ENCODE peak calls at places on chromosome 5, in seven cellular contexts. B is GM12891, D is A549, I is amniotic epithelial cell, G is HuH-7, M is trophoblast cell, Y is HCT116. W is an unnamed sample.

GRCh38 chr5:6215891-6216290 is 162.5 kb downstream of the MED10 start:
- DNase-seq in B (no peak), D (no peak), I (no peak), G (no peak), M (no peak), Y (no peak), W (no peak)

GRCh38 chr5:43631182-43631910 is 28.4 kb downstream of the NNT start:
- DNase-seq in B (no peak), D (peak), I (peak), G (peak), M (peak), Y (peak), W (peak)

GRCh38 chr5:19986036-19986619 is 1.9 kb downstream of the CDH18 start:
- DNase-seq in B (no peak), D (no peak), I (peak), G (no peak), M (no peak), Y (no peak), W (no peak)

GRCh38 chr5:157502143-157502647 is 42.2 kb downstream of the NIPAL4 start:
- DNase-seq in B (no peak), D (no peak), I (peak), G (no peak), M (no peak), Y (no peak), W (no peak)

GRCh38 chr5:11525020-11525419 is 379.2 kb downstream of the CTNND2 start:
- DNase-seq in B (no peak), D (no peak), I (no peak), G (no peak), M (peak), Y (no peak), W (no peak)

GRCh38 chr5:172579403-172579990 is 61.6 kb upstream of the NEURL1B start:
- DNase-seq in B (no peak), D (no peak), I (no peak), G (no peak), M (no peak), Y (no peak), W (no peak)

GRCh38 chr5:135004376-135004775 is 29.7 kb downstream of the PITX1 start:
- DNase-seq in B (no peak), D (no peak), I (no peak), G (no peak), M (no peak), Y (no peak), W (no peak)

GRCh38 chr5:43041669-43042175 is 1.6 kb upstream of the ANXA2R start:
- DNase-seq in B (no peak), D (peak), I (peak), G (peak), M (peak), Y (no peak), W (peak)

GRCh38 chr5:10583663-10584572 is 20.0 kb downstream of the ANKRD33B start:
- DNase-seq in B (no peak), D (no peak), I (no peak), G (no peak), M (no peak), Y (no peak), W (no peak)

GRCh38 chr5:132385321-132386105 is 16.0 kb downstream of the SLC22A5 start:
- DNase-seq in B (no peak), D (peak), I (peak), G (peak), M (peak), Y (no peak), W (peak)

GRCh38 chr5:60794691-60795090 is 49.4 kb downstream of the ELOVL7 start:
- DNase-seq in B (no peak), D (no peak), I (no peak), G (peak), M (no peak), Y (no peak), W (no peak)

GRCh38 chr5:122810405-122810804 is 35.0 kb upstream of the SNX24 start:
- DNase-seq in B (no peak), D (no peak), I (no peak), G (no peak), M (no peak), Y (no peak), W (no peak)

GRCh38 chr5:145996135-145996534 is 59.8 kb downstream of the SH3RF2 start:
- DNase-seq in B (no peak), D (no peak), I (peak), G (no peak), M (no peak), Y (no peak), W (no peak)

W was measured in SJSA1.